ENCODE peak calls at places on chromosome 16, in four cellular contexts. R is HCT116, S is mesendoderm, A is GM23248. H is an unnamed sample. For H3K36me3, the result is how much of the 10 kb centered on the place peaks cover.

GRCh38 chr16:13982446-13982845 is 62.5 kb downstream of the ERCC4 start:
- DNase-seq in A (no peak), S (peak), R (no peak), H (no peak)

GRCh38 chr16:57387598-57388354 is 15.5 kb downstream of the CX3CL1 start:
- DNase-seq in R (no peak), S (no peak), A (no peak), H (no peak)

GRCh38 chr16:70725024-70725911 is 39.4 kb upstream of the MTSS2 start:
- DNase-seq in R (no peak), A (no peak), S (no peak), H (no peak)

GRCh38 chr16:86353185-86353584 is 157.1 kb upstream of the FOXF1 start:
- DNase-seq in S (no peak), A (peak), R (no peak), H (no peak)

GRCh38 chr16:15970202-15970601 is 20.8 kb downstream of the ABCC1 start:
- DNase-seq in A (no peak), R (no peak), S (peak), H (peak)

GRCh38 chr16:86805210-86805609 is 226.9 kb downstream of the FOXL1 start:
- DNase-seq in A (no peak), R (no peak), S (no peak), H (no peak)

GRCh38 chr16:70399326-70399725 is 39.6 kb downstream of the ST3GAL2 start:
- DNase-seq in A (no peak), S (no peak), R (no peak), H (no peak)

GRCh38 chr16:7209598-7209997 is 123.0 kb upstream of the RBFOX1 start:
- DNase-seq in R (no peak), S (peak), A (no peak), H (no peak)

GRCh38 chr16:749010-749409 is 8.2 kb upstream of the CIAO3 start:
- DNase-seq in R (no peak), S (no peak), A (peak), H (no peak)

GRCh38 chr16:55411231-55411630 is 67.8 kb upstream of the MMP2 start:
- DNase-seq in A (peak), R (no peak), S (no peak), H (peak)

GRCh38 chr16:78147846-78148535 is 48.5 kb downstream of the WWOX start:
- DNase-seq in S (no peak), A (no peak), R (no peak), H (no peak)

GRCh38 chr16:49336581-49336980 is 37.0 kb upstream of the C16orf78 start:
- DNase-seq in R (no peak), S (no peak), A (no peak), H (no peak)

GRCh38 chr16:24124291-24124690 is 131.8 kb upstream of the CACNG3 start:
- DNase-seq in A (no peak), R (no peak), S (no peak), H (peak)

GRCh38 chr16:50011707-50012106 is 13.3 kb upstream of the CNEP1R1 start:
- DNase-seq in R (no peak), A (no peak), S (no peak), H (no peak)

GRCh38 chr16:56107944-56108583 is 83.2 kb upstream of the GNAO1 start:
- DNase-seq in A (no peak), R (no peak), S (no peak), H (no peak)

GRCh38 chr16:83248735-83249469 is 558.9 kb upstream of the HSBP1 start:
- DNase-seq in R (no peak), A (peak), S (no peak), H (no peak)

DNA sequence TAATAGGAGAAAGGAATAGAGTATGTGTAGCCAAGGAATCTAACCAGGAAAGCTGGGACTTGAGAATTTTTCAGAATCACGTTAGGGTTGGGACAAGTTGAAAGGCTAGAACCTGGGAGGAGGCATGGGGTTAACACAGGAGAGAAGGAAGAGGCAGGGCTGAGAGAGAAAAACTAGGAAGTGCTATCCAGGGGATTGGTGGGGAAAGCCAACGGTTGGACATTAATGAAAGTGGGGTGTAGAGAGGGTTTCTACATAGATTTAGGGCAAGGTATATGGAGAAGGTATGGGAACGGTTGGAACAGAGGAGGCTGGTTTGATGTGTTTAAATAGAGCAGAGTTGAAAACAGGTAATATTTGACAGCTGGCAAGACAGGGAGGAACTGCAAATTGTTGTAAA is 2.7 kb downstream of the SRRM2 start:
- DNase-seq in S (no peak), R (no peak), A (no peak), H (no peak)
- H3K9ac ChIP-seq in S (peak), R (peak), A (peak), H (peak)

DNA sequence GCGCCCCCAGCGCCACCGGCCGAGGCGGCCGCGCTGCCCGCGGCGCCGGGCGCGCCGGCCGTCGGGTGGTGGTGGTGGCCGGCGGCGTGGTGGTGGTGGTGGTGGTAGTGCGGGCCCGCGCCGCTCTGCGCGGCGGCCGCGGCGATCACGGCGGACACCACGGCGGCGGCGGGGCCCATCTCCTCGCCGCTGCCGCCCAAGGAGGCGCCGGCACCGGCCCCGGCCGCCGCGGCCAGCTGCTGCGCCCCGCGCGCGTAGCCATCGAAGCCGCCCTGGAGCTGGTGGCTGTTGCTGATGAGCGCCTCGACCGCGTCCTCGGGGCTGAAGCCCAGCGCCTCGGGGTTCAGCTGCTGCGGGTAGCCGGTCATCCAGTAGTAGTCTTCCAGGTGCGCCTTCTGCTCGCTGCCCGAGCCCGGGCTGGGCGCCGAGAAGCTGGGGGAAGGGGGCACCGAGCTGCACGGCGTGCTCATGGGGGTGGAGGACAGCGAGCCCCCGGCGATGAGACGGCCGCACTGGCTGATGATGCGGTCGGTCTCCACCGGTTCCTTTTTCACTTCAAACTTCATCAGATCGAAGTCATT is 1.2 kb downstream of the MAF start:
- DNase-seq in R (no peak), A (peak), S (peak), H (peak)
- H3K27ac ChIP-seq in R (no peak), A (no peak), S (no peak), H (peak)

GRCh38 chr16:68346892-68347480 is 36.2 kb downstream of the PRMT7 start:
- DNase-seq in S (no peak), A (no peak), R (no peak), H (no peak)
- H3K36me3 ChIP-seq in S (under half), A (under half), R (under half), H (half or more)

GRCh38 chr16:81448154-81449131 is 3.8 kb downstream of the CMIP start:
- DNase-seq in A (no peak), R (no peak), S (no peak), H (peak)

GRCh38 chr16:81446318-81447275 is 2.0 kb downstream of the CMIP start:
- DNase-seq in A (peak), R (no peak), S (peak), H (peak)

GRCh38 chr16:81449241-81449640 is 4.6 kb downstream of the CMIP start:
- DNase-seq in R (no peak), A (no peak), S (no peak), H (no peak)

GRCh38 chr16:81445926-81446317 is 1.3 kb downstream of the CMIP start:
- DNase-seq in S (peak), A (peak), R (no peak), H (no peak)

DNA sequence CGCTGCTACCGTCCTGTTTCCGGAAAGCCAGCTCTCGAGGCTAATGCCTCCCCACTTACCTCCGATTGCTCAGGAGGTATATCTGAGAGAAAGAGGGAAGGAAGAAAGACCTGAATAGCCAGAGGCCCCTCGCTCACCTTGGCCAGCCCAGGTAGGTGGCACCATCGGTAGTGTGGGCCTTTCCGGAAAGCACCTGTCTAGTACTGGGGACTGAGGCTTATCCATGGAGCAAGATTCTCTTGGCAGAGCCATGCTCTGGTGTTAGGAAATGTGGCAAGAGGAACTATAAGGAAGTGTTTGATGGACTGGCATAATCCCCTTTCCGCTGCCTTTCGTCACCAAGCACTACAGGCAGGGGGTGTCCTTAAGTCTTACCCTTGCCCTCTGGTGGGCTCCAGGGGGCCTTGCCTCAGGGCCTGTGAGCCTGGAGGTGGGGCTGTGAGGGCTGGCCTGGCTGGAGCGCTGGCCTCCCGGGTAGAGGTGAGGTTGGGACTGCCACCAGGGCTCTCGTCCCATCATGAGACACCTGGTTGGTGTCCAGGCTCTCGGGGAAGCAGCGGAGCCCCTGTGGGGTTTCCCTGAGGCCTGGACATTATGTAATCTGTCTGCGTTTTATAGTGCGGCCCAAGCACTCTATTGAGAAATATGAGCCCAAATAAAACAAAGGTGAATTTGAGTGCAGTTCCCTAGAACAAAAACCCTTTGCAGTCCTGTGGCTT is 2.9 kb downstream of the CMIP start:
- DNase-seq in A (no peak), R (no peak), S (no peak), H (peak)
- H3K9ac ChIP-seq in A (peak), R (peak), S (peak), H (peak)